ENCODE peak calls at places on chromosomes 5 and 9, in four cellular contexts. T is WTC11, Z is K562, O is A549. G is an unnamed sample.

GRCh38 chr5:74026310-74026709 is 400.3 kb downstream of the ARHGEF28 start:
- DNase-seq in T (no peak), Z (no peak), O (no peak), G (no peak)

GRCh38 chr9:87310827-87311564 is 186.7 kb upstream of the DAPK1 start:
- DNase-seq in O (no peak), T (no peak), Z (no peak), G (no peak)

GRCh38 chr5:61624966-61625681 is 293.1 kb downstream of the ZSWIM6 start:
- DNase-seq in Z (no peak), T (no peak), O (no peak), G (no peak)

GRCh38 chr5:94754824-94755223 is 136.4 kb downstream of the SLF1 start:
- DNase-seq in T (no peak), O (no peak), Z (no peak), G (no peak)

GRCh38 chr5:172454355-172455086 is at the start of gene SH3PXD2B:
- DNase-seq in Z (peak; percentile 59), T (peak; percentile 79), O (peak; percentile 46), G (peak; percentile 52)

GRCh38 chr9:8616419-8616818 is 816.8 kb upstream of the DMAC1 start:
- DNase-seq in O (no peak), T (no peak), Z (no peak), G (no peak)

GRCh38 chr9:13279284-13280162 is at the start of gene MPDZ:
- DNase-seq in O (peak; percentile 74), T (peak; percentile 72), Z (peak; percentile 67), G (peak; percentile 31)

GRCh38 chr9:36008774-36009300 is 27.9 kb upstream of the RECK start:
- DNase-seq in T (peak; percentile 44), O (peak; percentile 85), Z (peak; percentile 80), G (peak; percentile 74)

GRCh38 chr5:130652178-130652577 is 512.9 kb downstream of the HINT1 start:
- DNase-seq in Z (no peak), T (no peak), O (peak; percentile 14), G (no peak)

GRCh38 chr5:125140855-125141254 is 394.4 kb upstream of the ZNF608 start:
- DNase-seq in O (no peak), Z (no peak), T (no peak), G (peak; percentile 9)
- TF ChIP-seq ESRRA in O (no peak), Z (no peak), T (no peak), G (no peak)

DNA sequence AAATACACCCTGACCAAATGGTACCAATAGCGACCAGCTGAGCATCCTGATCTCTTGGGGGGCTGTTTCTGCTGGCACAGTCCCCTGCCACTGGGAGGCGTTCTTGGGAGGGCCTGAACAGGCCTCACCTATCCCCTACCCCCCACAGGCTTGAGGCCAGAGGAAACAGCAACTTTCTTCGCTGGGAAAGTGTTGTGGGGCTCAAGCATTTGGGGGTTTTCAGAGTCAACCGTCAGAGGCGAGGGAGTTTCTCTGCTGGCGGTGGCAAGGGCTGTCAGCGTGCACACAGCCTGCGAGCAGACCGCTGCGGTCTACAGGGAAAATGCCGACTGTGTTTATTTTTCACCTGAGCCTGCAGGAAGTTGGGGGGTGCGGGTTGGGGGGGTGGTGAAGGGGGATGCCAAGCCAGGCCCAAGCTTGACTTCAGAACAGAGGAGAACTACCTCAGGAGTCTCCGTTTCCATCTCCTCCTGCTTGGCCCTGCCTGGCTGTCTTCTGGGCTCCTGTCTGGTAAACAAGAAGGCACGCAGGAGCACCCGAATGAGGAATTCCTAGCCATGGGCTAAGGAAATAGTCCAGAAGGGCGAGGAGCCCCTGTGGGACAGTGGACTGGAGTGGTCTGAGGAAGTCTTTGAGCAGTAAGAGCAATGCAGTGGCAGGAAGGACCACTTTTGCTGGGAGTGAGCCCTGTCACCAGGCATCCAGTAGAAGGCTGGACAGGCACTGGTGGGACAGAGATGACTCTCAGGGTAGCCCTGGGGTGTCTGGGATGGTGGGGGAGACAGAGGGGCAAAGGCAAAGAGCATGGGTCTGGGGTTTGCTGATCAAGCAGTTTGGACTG is 18.1 kb downstream of the TCF7 start:
- DNase-seq in O (no peak), Z (no peak), T (peak; percentile 66), G (no peak)
- TF ChIP-seq HMGXB4 in O (no peak), Z (no peak), T (no peak), G (no peak)

GRCh38 chr5:31119938-31120641 is 73.4 kb upstream of the CDH6 start:
- DNase-seq in T (no peak), O (no peak), Z (no peak), G (no peak)
- TF ChIP-seq ESRRA in T (no peak), O (no peak), Z (no peak), G (no peak)

GRCh38 chr5:155727512-155728145 is 599.3 kb upstream of the SGCD start:
- DNase-seq in O (peak; percentile 26), Z (no peak), T (no peak), G (no peak)

GRCh38 chr5:155728146-155728856 is 598.7 kb upstream of the SGCD start:
- DNase-seq in T (peak; percentile 68), Z (no peak), O (peak; percentile 71), G (no peak)

GRCh38 chr5:155729684-155730059 is 597.3 kb upstream of the SGCD start:
- DNase-seq in Z (no peak), O (no peak), T (peak; percentile 25), G (no peak)

GRCh38 chr5:155728857-155729683 is 597.9 kb upstream of the SGCD start:
- DNase-seq in O (no peak), Z (no peak), T (peak; percentile 54), G (no peak)

DNA sequence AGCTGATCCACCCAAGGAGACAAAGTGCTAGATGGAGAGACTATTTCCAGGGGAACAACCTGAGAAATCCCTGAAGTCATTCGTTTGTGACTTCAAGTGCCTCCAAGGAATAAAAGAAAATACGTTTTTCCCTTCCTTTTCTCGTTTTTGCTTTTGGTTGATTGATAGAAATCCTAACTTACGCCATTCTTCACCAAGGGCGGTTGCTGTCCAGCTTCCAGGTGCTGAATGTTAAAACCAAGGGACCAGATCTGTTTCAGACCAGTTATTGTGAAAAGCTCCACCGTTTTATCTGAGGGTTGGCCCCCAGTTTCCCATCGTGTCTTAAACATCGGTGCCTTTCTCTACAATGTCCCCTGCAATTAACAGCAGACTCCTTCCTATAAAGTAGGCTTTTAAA is 600.7 kb upstream of the SGCD start:
- DNase-seq in Z (no peak), T (peak; percentile 59), O (no peak), G (no peak)
- TF ChIP-seq HMGXB4 in Z (no peak), T (no peak), O (no peak), G (no peak)

DNA sequence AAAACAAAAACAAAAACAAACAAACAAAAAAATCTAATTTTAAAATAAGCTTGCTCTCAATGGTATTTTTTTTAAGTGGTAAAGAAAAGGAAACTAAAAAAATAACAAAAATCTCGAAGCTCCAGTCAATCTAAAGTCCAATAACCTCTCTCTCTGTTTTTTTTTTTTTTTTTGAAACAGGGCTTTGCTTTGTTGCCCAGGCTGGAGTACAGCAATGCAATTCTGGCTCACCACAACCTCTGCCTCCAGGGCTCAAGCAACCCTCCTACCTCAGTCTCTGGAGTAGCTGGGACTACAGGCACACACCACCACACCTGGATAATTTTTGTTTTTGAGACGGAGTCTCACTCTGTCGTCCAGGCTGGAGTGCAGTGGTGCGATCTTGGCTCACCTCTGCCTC is 25.9 kb upstream of the GLDC start:
- DNase-seq in O (no peak), Z (no peak), T (no peak), G (no peak)
- TF ChIP-seq ESRRA in O (no peak), Z (no peak), T (no peak), G (no peak)

GRCh38 chr5:14405706-14406553 is 175.7 kb upstream of the OTULINL start:
- DNase-seq in O (no peak), Z (no peak), T (no peak), G (no peak)

GRCh38 chr5:14405267-14405666 is 176.3 kb upstream of the OTULINL start:
- DNase-seq in O (peak; percentile 35), T (peak; percentile 37), Z (peak; percentile 23), G (no peak)

GRCh38 chr5:14407051-14407450 is 174.5 kb upstream of the OTULINL start:
- DNase-seq in O (no peak), Z (no peak), T (no peak), G (no peak)

GRCh38 chr5:14407746-14408175 is 173.8 kb upstream of the OTULINL start:
- DNase-seq in O (no peak), Z (no peak), T (no peak), G (no peak)

GRCh38 chr5:14406554-14406849 is 175.1 kb upstream of the OTULINL start:
- DNase-seq in O (no peak), Z (peak; percentile 35), T (no peak), G (no peak)
- TF ChIP-seq HMGXB4 in O (no peak), Z (no peak), T (no peak), G (no peak)

GRCh38 chr9:135218331-135219225 is 131.1 kb downstream of the OLFM1 start:
- DNase-seq in Z (no peak), T (peak; percentile 32), O (no peak), G (no peak)

GRCh38 chr9:135216236-135216635 is 128.8 kb downstream of the OLFM1 start:
- DNase-seq in T (peak; percentile 5), O (no peak), Z (no peak), G (no peak)

GRCh38 chr9:135215571-135216161 is 128.2 kb downstream of the OLFM1 start:
- DNase-seq in T (peak; percentile 5), Z (no peak), O (no peak), G (no peak)

GRCh38 chr9:135217836-135218235 is 130.4 kb downstream of the OLFM1 start:
- DNase-seq in Z (no peak), T (peak; percentile 9), O (no peak), G (no peak)

DNA sequence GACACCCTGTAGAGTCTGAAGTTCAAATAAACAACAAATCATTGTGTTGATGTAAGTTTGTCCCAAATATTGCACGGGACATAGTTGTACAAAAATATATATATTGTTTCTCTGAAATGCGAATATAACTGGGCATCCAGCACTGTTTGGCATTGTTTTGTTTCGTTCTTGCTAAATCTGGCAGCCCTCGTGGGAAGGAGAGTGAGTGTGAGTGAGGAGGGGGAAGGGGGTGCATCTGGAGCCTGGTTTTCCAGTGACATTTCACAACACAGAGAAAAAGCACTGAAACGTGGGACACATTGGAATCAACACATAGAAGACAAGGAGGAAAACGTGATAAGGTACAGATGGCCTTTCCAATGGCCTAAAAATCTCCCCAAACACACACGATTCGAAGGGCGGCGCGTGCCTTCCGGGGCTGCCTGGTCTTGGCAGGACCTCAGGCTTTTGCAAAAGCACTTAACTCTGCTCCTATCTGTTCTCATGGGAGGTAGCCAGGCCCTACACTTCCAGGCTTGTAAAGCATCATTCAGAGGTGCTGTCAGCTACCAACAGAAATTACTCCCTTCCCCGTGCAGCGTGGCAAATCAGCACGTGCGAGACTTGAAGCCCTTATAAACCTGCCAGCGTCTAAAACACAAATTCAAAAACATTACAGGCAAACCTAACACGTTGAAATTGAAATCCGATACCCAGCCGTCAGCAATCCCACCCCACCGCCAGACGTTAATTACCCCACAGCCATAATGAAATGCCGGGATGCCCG is 129.4 kb downstream of the OLFM1 start:
- DNase-seq in T (peak; percentile 9), Z (no peak), O (no peak), G (no peak)
- TF ChIP-seq ESRRA in T (no peak), Z (no peak), O (no peak), G (no peak)

GRCh38 chr9:127133739-127134167 is 11.3 kb upstream of the ANGPTL2 start:
- DNase-seq in O (no peak), T (no peak), Z (no peak), G (no peak)
- TF ChIP-seq HMGXB4 in O (no peak), T (no peak), Z (no peak), G (no peak)

G was measured in HepG2.